ENCODE peak calls at places on chromosome 22, in seven cellular contexts. Z, A, M, O, D, E and U are unnamed samples. For H3K36me3, the result is how much of the 10 kb centered on the place peaks cover.

GRCh38 chr22:27487600-27488450 is 313.7 kb downstream of the MN1 start:
- DNase-seq in Z (no peak), A (no peak), M (no peak), O (no peak), D (no peak), E (no peak), U (peak)

GRCh38 chr22:48900327-48900597 is 927.4 kb downstream of the BRD1 start:
- DNase-seq in Z (no peak), A (peak), M (no peak), O (no peak), D (no peak), E (no peak), U (no peak)

GRCh38 chr22:19607198-19608113 is 83.2 kb upstream of the CLDN5 start:
- DNase-seq in Z (peak), A (no peak), M (no peak), O (no peak), D (peak), E (no peak), U (peak)

GRCh38 chr22:33524511-33525270 is 395.6 kb downstream of the LARGE1 start:
- DNase-seq in Z (no peak), A (no peak), M (no peak), O (no peak), D (no peak), E (no peak), U (no peak)

GRCh38 chr22:48261706-48262105 is 1499.3 kb downstream of the TBC1D22A start:
- DNase-seq in Z (no peak), A (no peak), M (no peak), O (no peak), D (no peak), E (no peak), U (no peak)

GRCh38 chr22:35542157-35542971 is 1.7 kb downstream of the RASD2 start:
- DNase-seq in Z (no peak), A (no peak), M (no peak), O (no peak), D (no peak), E (no peak), U (peak)

GRCh38 chr22:27525711-27526110 is 275.8 kb downstream of the MN1 start:
- DNase-seq in Z (no peak), A (no peak), M (no peak), O (no peak), D (no peak), E (no peak), U (no peak)

GRCh38 chr22:26766510-26767350 is 109.3 kb downstream of the MIAT start:
- DNase-seq in Z (no peak), A (no peak), M (no peak), O (peak), D (no peak), E (no peak), U (no peak)

GRCh38 chr22:24553597-24554315 is 1.2 kb downstream of the GUCD1 start:
- DNase-seq in Z (no peak), A (no peak), M (no peak), O (peak), D (no peak), E (peak), U (no peak)

GRCh38 chr22:19178065-19178658 is 374 bp downstream of the SLC25A1 start:
- DNase-seq in Z (no peak), A (no peak), M (no peak), O (peak), D (peak), E (peak), U (peak)

GRCh38 chr22:46891382-46891951 is 129.0 kb downstream of the TBC1D22A start:
- DNase-seq in Z (no peak), A (no peak), M (no peak), O (peak), D (no peak), E (no peak), U (no peak)

GRCh38 chr22:50698546-50698945 is 25.9 kb downstream of the SHANK3 start:
- DNase-seq in Z (no peak), A (no peak), M (no peak), O (no peak), D (no peak), E (peak), U (no peak)
- TF ChIP-seq POLR2A in Z (no peak), A (no peak), M (no peak), O (no peak), D (no peak), E (no peak), U (no peak)

DNA sequence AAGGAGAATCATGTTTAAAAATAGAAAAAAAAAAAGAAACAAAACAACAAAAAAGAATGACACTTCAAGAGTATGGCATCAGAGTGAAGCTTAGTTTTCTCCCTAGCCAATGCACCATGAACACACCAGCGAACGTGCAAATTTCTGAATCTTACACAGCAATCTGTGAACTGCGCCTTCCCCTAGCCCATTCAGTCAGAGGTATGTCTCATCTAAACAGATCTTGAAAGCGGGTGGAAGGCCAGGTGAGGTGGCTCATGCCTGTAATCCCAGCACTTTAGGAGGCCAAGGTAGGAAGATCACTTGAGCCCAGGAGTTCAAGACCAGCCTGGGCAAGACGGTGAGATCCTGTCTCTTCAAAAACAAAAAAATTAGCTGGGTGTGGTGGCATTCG is 113.1 kb downstream of the MICAL3 start:
- DNase-seq in Z (no peak), A (no peak), M (no peak), O (no peak), D (no peak), E (peak), U (no peak)
- H3K36me3 ChIP-seq in Z (under half), A (under half), M (under half), O (under half), D (under half), E (under half), U (under half)

GRCh38 chr22:30305906-30306628 is 16.8 kb upstream of the CASTOR1 start:
- DNase-seq in Z (no peak), A (no peak), M (no peak), O (no peak), D (no peak), E (no peak), U (no peak)
- H3K27ac ChIP-seq in Z (peak), A (peak), M (peak), O (peak), D (peak), E (peak), U (peak)

GRCh38 chr22:42613869-42614268 is 814 bp downstream of the POLDIP3 start:
- DNase-seq in Z (no peak), A (no peak), M (no peak), O (no peak), D (no peak), E (no peak), U (no peak)

GRCh38 chr22:42617155-42617983 is 2.7 kb upstream of the POLDIP3 start:
- DNase-seq in Z (no peak), A (no peak), M (no peak), O (no peak), D (no peak), E (no peak), U (no peak)

GRCh38 chr22:42612336-42612735 is 2.3 kb downstream of the POLDIP3 start:
- DNase-seq in Z (no peak), A (no peak), M (no peak), O (no peak), D (no peak), E (no peak), U (no peak)

GRCh38 chr22:42615092-42615859 is 593 bp upstream of the POLDIP3 start:
- DNase-seq in Z (peak), A (no peak), M (peak), O (peak), D (peak), E (peak), U (peak)

DNA sequence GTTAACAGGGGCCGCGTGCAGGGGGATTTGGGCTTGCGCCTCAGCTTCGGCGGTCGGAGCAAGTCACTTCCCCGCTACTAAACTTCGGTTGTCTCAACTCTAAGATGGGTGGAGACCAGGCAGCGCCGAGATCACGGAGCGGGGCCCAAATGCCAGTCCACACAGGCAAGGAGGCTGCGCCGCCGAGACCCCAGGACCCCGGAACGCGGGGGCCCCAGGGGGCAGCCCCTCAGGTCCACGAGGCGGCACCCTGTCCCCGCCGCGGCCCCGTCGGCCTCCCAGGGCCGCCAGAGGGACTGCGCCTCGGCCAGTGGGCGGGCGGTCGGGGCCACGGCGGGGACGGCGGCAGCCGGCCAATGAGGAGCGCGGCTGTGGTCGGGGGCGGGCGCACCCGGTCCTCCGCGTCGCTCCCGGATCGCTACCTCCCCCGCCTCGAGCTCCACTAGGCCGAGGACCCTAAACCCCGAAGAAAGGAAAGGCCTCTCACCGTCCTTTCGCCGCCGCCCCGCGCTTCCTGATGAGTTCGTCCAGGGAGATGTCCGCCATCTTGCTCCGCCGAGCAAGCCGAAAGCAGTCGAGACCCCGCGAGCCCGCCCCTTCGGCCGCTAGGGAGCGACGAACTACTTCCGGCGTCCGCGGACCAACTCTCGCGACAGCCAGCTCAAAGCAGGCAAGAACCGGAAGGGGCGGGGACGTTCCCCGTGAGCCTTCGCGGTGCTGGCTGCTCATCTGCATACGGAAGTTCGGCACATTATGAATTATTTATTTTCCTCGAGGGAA is at the start of gene POLDIP3:
- DNase-seq in Z (peak), A (peak), M (peak), O (peak), D (peak), E (peak), U (peak)
- TF ChIP-seq POLR2A in Z (peak), A (no peak), M (no peak), O (peak), D (peak), E (no peak), U (peak)